ENCODE peak calls at places on chromosome 15, in eight cellular contexts. K is NCI-H1048; L is T-helper 2 cell; S is sciatic nerve; V is GM06990; R is stimulated activated CD8-positive, alpha-beta memory T cell treated with anti-CD3 and anti-CD28 coated beads, Interleukin-15, amount 100 ng/mL, for 24 hours; Y is activated CD4-positive, alpha-beta T cell treated with anti-CD3 and anti-CD28 coated beads, Interleukin-2, amount 10 ng/mL, durations not matched to agents 7 days and 5 days; O is NCI-H1092 treated with DMSO at 0.1 percent for 48 hours. F is an unnamed sample.

GRCh38 chr15:37095197-37095992 is 5.0 kb downstream of the MEIS2 start:
- DNase-seq in R (no peak), K (no peak), L (no peak), Y (no peak), S (no peak), V (peak), O (no peak), F (peak)

GRCh38 chr15:99981223-99981647 is 248.0 kb upstream of the LYSMD4 start:
- DNase-seq in V (no peak), S (no peak), L (no peak), O (no peak), R (no peak), K (no peak), Y (no peak), F (peak)

GRCh38 chr15:70195808-70196304 is 98.1 kb upstream of the TLE3 start:
- DNase-seq in O (no peak), K (no peak), R (no peak), S (peak), V (no peak), L (no peak), Y (no peak), F (peak)

GRCh38 chr15:90957105-90957790 is 2.6 kb downstream of the RCCD1 start:
- DNase-seq in R (no peak), K (no peak), V (no peak), L (no peak), Y (no peak), S (no peak), O (peak), F (no peak)

GRCh38 chr15:50435772-50436171 is 11.6 kb downstream of the USP8 start:
- DNase-seq in K (no peak), O (no peak), Y (no peak), L (no peak), V (no peak), S (no peak), R (no peak), F (no peak)

GRCh38 chr15:36527512-36528162 is 51.8 kb upstream of the CDIN1 start:
- DNase-seq in L (no peak), O (no peak), R (no peak), Y (no peak), V (no peak), S (no peak), K (no peak), F (peak)

GRCh38 chr15:79047676-79048439 is 42.7 kb downstream of the RASGRF1 start:
- DNase-seq in S (no peak), Y (no peak), V (no peak), O (no peak), L (no peak), R (no peak), K (no peak), F (no peak)

GRCh38 chr15:91603681-91604080 is 249.8 kb upstream of the SLCO3A1 start:
- DNase-seq in O (no peak), Y (no peak), L (no peak), V (no peak), K (no peak), R (no peak), S (no peak), F (no peak)

GRCh38 chr15:58770519-58770856 is 614 bp upstream of the MINDY2 start:
- DNase-seq in L (no peak), K (no peak), R (no peak), V (no peak), O (no peak), S (no peak), Y (peak), F (no peak)

GRCh38 chr15:70669966-70670658 is 93.2 kb downstream of the UACA start:
- DNase-seq in L (no peak), S (no peak), O (no peak), V (no peak), Y (no peak), K (no peak), R (no peak), F (no peak)

GRCh38 chr15:49990835-49991540 is 128.0 kb downstream of the ATP8B4 start:
- DNase-seq in O (no peak), Y (no peak), S (no peak), R (no peak), K (no peak), V (no peak), L (no peak), F (no peak)

GRCh38 chr15:48041454-48041853 is 79.3 kb upstream of the SLC24A5 start:
- DNase-seq in S (no peak), V (no peak), O (no peak), K (no peak), Y (no peak), R (no peak), L (no peak), F (no peak)

GRCh38 chr15:73756947-73757513 is 3.9 kb upstream of the INSYN1 start:
- DNase-seq in K (no peak), Y (no peak), O (no peak), S (no peak), L (no peak), V (no peak), R (no peak), F (no peak)

GRCh38 chr15:78421241-78421994 is 16.6 kb upstream of the IREB2 start:
- DNase-seq in L (no peak), S (no peak), K (no peak), Y (no peak), V (no peak), R (no peak), O (no peak), F (no peak)

GRCh38 chr15:81567924-81568323 is 193.9 kb upstream of the TMC3 start:
- DNase-seq in O (no peak), R (no peak), K (no peak), Y (no peak), S (no peak), L (no peak), V (no peak), F (no peak)

GRCh38 chr15:89971592-89971997 is 29.5 kb upstream of the ZNF710 start:
- DNase-seq in R (no peak), O (peak), K (peak), L (peak), Y (peak), V (peak), S (peak), F (peak)

GRCh38 chr15:63025460-63025859 is 17.1 kb upstream of the TPM1 start:
- DNase-seq in Y (no peak), K (no peak), V (no peak), S (no peak), L (no peak), O (no peak), R (no peak), F (peak)

GRCh38 chr15:48802867-48803266 is 8.0 kb downstream of the CEP152 start:
- DNase-seq in S (no peak), O (no peak), V (no peak), K (no peak), L (no peak), R (no peak), Y (no peak), F (peak)

GRCh38 chr15:64686130-64686735 is 89.2 kb downstream of the RBPMS2 start:
- DNase-seq in L (no peak), Y (peak), K (peak), V (no peak), R (no peak), S (no peak), O (peak), F (peak)

GRCh38 chr15:73681856-73682596 is 2.2 kb upstream of the CD276 start:
- DNase-seq in O (no peak), K (no peak), R (no peak), L (no peak), S (no peak), V (no peak), Y (no peak), F (no peak)

GRCh38 chr15:66642514-66642913 is 59.5 kb upstream of the SMAD6 start:
- DNase-seq in S (no peak), L (no peak), O (no peak), V (no peak), K (no peak), Y (no peak), R (no peak), F (no peak)

GRCh38 chr15:25175033-25175788 is 220.4 kb downstream of the SNRPN start:
- DNase-seq in V (no peak), Y (no peak), K (no peak), S (peak), L (no peak), R (no peak), O (no peak), F (no peak)

GRCh38 chr15:69304176-69304533 is 5.4 kb downstream of the PAQR5 start:
- DNase-seq in R (no peak), S (no peak), Y (no peak), O (no peak), V (no peak), K (no peak), L (no peak), F (no peak)

GRCh38 chr15:29818141-29818540 is 4.1 kb downstream of the TJP1 start:
- DNase-seq in S (no peak), O (no peak), Y (no peak), L (no peak), R (no peak), V (no peak), K (no peak), F (no peak)

GRCh38 chr15:70152070-70152480 is 54.4 kb upstream of the TLE3 start:
- DNase-seq in L (no peak), Y (no peak), O (peak), R (no peak), S (peak), V (no peak), K (no peak), F (no peak)

GRCh38 chr15:72227720-72228119 is 3.3 kb downstream of the PKM start:
- DNase-seq in Y (peak), S (no peak), L (no peak), R (no peak), O (no peak), K (no peak), V (no peak), F (no peak)

GRCh38 chr15:60708684-60709083 is 229.7 kb upstream of the ICE2 start:
- DNase-seq in S (no peak), K (no peak), L (no peak), O (no peak), R (no peak), Y (no peak), V (no peak), F (no peak)

GRCh38 chr15:85318048-85318731 is 62.2 kb upstream of the AKAP13 start:
- DNase-seq in Y (peak), V (peak), K (no peak), O (no peak), R (no peak), L (no peak), S (no peak), F (no peak)

GRCh38 chr15:80739919-80740318 is 39.3 kb upstream of the CEMIP start:
- DNase-seq in S (no peak), O (no peak), Y (no peak), R (no peak), V (no peak), K (no peak), L (no peak), F (peak)

GRCh38 chr15:98804057-98804380 is 155.7 kb downstream of the IGF1R start:
- DNase-seq in Y (no peak), L (no peak), K (no peak), R (no peak), V (no peak), S (no peak), O (no peak), F (no peak)

GRCh38 chr15:93166675-93167074 is 77.7 kb upstream of the RGMA start:
- DNase-seq in K (no peak), V (no peak), Y (no peak), L (no peak), O (no peak), S (no peak), R (no peak), F (no peak)

GRCh38 chr15:63465104-63465503 is 39.3 kb upstream of the USP3 start:
- DNase-seq in K (peak), V (no peak), Y (no peak), O (no peak), R (no peak), S (no peak), L (no peak), F (no peak)

GRCh38 chr15:74812533-74812932 is at the start of gene LMAN1L:
- DNase-seq in O (no peak), L (no peak), S (no peak), V (no peak), K (no peak), Y (no peak), R (no peak), F (no peak)

GRCh38 chr15:67101981-67102929 is 36.9 kb downstream of the SMAD3 start:
- DNase-seq in L (no peak), O (no peak), V (peak), Y (peak), K (no peak), S (no peak), R (no peak), F (no peak)

GRCh38 chr15:51536965-51537574 is 85.5 kb downstream of the DMXL2 start:
- DNase-seq in O (no peak), Y (no peak), S (no peak), R (no peak), L (no peak), V (no peak), K (no peak), F (no peak)

GRCh38 chr15:93241696-93242585 is 152.9 kb upstream of the RGMA start:
- DNase-seq in L (no peak), O (no peak), R (no peak), K (no peak), Y (no peak), S (no peak), V (no peak), F (no peak)